ENCODE peak calls at places on chromosomes 7 and 10, in seven cellular contexts. One of them, this sample, is unnamed.

GRCh38 chr10:4626919-4627318 is 199.1 kb upstream of the AKR1E2 start:
- DNase-seq in GM23338: no peak
- DNase-seq in GM12878: no peak
- DNase-seq in transverse colon: no peak
- DNase-seq in stomach: no peak
- DNase-seq in HCT116: no peak
- DNase-seq in spleen: no peak
- DNase-seq in this sample: no peak

GRCh38 chr10:43912469-43912868 is 263.8 kb upstream of the ZNF32 start:
- DNase-seq in GM12878: no peak
- DNase-seq in spleen: no peak
- DNase-seq in transverse colon: no peak
- DNase-seq in stomach: no peak
- DNase-seq in HCT116: no peak
- DNase-seq in GM23338: no peak
- DNase-seq in this sample: no peak

GRCh38 chr10:21364196-21365114 is 161.0 kb downstream of the SKIDA1 start:
- DNase-seq in GM12878: no peak
- DNase-seq in GM23338: peak; percentile 85
- DNase-seq in HCT116: peak; percentile 94
- DNase-seq in stomach: no peak
- DNase-seq in transverse colon: peak; percentile 12
- DNase-seq in spleen: no peak
- DNase-seq in this sample: no peak

GRCh38 chr10:69490876-69491275 is 39.6 kb downstream of the TSPAN15 start:
- DNase-seq in GM12878: no peak
- DNase-seq in stomach: no peak
- DNase-seq in spleen: peak; percentile 48
- DNase-seq in GM23338: no peak
- DNase-seq in HCT116: no peak
- DNase-seq in transverse colon: no peak
- DNase-seq in this sample: no peak

GRCh38 chr7:15168489-15168888 is 265.9 kb upstream of the DGKB start:
- DNase-seq in GM23338: peak; percentile 11
- DNase-seq in spleen: no peak
- DNase-seq in HCT116: no peak
- DNase-seq in GM12878: no peak
- DNase-seq in transverse colon: no peak
- DNase-seq in stomach: no peak
- DNase-seq in this sample: no peak

GRCh38 chr10:31186225-31187010 is 132.6 kb upstream of the ZEB1 start:
- DNase-seq in GM23338: peak; percentile 77
- DNase-seq in stomach: no peak
- DNase-seq in GM12878: no peak
- DNase-seq in spleen: no peak
- DNase-seq in HCT116: peak; percentile 7
- DNase-seq in transverse colon: no peak
- DNase-seq in this sample: no peak

GRCh38 chr10:21243748-21244257 is 281.7 kb downstream of the SKIDA1 start:
- DNase-seq in GM12878: no peak
- DNase-seq in HCT116: no peak
- DNase-seq in GM23338: no peak
- DNase-seq in transverse colon: no peak
- DNase-seq in spleen: no peak
- DNase-seq in stomach: no peak
- DNase-seq in this sample: no peak

GRCh38 chr10:128540806-128541739 is 414.9 kb upstream of the MKI67 start:
- DNase-seq in stomach: peak; percentile 29
- DNase-seq in GM23338: peak; percentile 83
- DNase-seq in HCT116: no peak
- DNase-seq in spleen: no peak
- DNase-seq in GM12878: no peak
- DNase-seq in transverse colon: peak; percentile 42
- DNase-seq in this sample: no peak

GRCh38 chr7:111255576-111255975 is 164.6 kb downstream of the LRRN3 start:
- DNase-seq in GM23338: no peak
- DNase-seq in stomach: no peak
- DNase-seq in GM12878: no peak
- DNase-seq in transverse colon: no peak
- DNase-seq in HCT116: no peak
- DNase-seq in spleen: no peak
- DNase-seq in this sample: no peak

DNA sequence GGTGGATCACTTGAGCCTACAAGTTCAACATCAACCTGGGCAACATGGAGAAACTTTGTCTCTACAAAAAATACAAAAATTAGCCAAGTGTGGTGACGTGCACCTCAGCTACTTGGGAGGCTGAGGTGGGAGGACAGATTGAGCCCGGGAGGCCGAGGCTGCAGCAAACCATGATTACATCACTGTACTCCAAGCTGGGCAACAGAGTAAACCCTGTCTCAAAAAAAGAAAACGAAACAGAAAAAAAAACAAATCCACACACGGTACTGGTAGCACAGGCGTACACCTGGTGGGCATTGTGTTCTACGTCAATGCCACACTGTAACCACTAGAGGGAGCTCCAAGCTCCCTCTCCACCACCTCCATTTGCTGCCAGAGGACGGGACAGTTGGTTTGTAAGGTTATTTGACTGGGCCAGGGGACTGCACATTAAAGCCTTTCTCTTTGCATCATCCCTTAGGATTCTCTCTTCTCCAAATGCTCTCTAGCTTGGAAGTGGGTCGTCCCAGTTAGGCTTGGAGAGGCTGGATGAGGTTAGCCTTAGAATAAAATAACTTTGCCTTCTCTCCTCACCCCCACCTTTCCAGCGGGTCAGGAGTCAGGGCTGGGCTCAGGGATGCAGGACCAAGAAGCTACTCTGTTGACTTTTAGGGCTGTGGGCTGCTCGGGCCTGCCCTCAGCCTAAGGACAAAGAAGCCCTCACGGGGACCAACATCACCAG is 130.8 kb downstream of the SORBS1 start:
- DNase-seq in GM23338: peak; percentile 82
- DNase-seq in transverse colon: peak; percentile 51
- DNase-seq in spleen: no peak
- DNase-seq in GM12878: peak; percentile 30
- DNase-seq in stomach: peak; percentile 65
- DNase-seq in HCT116: peak; percentile 23
- DNase-seq in this sample: no peak
- TF ChIP-seq POLR2AphosphoS5 in GM23338: no peak
- TF ChIP-seq POLR2AphosphoS5 in transverse colon: no peak
- TF ChIP-seq POLR2AphosphoS5 in spleen: no peak
- TF ChIP-seq POLR2AphosphoS5 in GM12878: no peak
- TF ChIP-seq POLR2AphosphoS5 in stomach: peak; percentile 24
- TF ChIP-seq POLR2AphosphoS5 in HCT116: no peak
- TF ChIP-seq POLR2AphosphoS5 in this sample: no peak

DNA sequence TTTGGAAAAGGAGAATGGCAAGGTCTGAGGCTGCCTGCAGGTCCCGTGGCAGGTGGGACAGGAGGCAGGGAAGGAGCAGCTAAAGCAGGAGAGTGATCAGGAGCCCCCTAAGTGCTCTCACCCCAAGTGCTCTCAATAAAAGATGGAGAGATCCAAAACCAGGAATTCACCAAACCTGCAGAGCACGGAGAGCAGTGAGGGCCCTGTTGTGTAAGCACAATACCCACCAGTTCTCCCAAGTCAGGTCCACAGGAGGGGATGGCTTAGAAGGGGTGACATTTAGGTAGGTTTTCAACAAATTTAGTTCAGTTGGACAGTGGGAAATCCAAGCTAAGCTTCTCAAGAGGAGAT is 40.8 kb downstream of the GNA12 start:
- DNase-seq in stomach: no peak
- DNase-seq in transverse colon: no peak
- DNase-seq in GM23338: no peak
- DNase-seq in HCT116: no peak
- DNase-seq in spleen: peak; percentile 41
- DNase-seq in GM12878: no peak
- DNase-seq in this sample: peak; percentile 60
- H3K4me1 ChIP-seq in stomach: peaks cover 37% of the 10 kb centered on the region
- H3K4me1 ChIP-seq in transverse colon: peaks cover 15% of the 10 kb centered on the region
- H3K4me1 ChIP-seq in GM23338: peaks cover 70% of the 10 kb centered on the region
- H3K4me1 ChIP-seq in HCT116: peaks cover 26% of the 10 kb centered on the region
- H3K4me1 ChIP-seq in spleen: peaks cover 3% of the 10 kb centered on the region
- H3K4me1 ChIP-seq in GM12878: peaks cover 8% of the 10 kb centered on the region
- H3K4me1 ChIP-seq in this sample: peaks cover 42% of the 10 kb centered on the region

GRCh38 chr7:2156756-2157472 is 75.8 kb downstream of the MAD1L1 start:
- DNase-seq in transverse colon: no peak
- DNase-seq in stomach: no peak
- DNase-seq in GM23338: no peak
- DNase-seq in HCT116: no peak
- DNase-seq in spleen: no peak
- DNase-seq in GM12878: no peak
- DNase-seq in this sample: no peak

GRCh38 chr7:2159176-2159520 is 73.6 kb downstream of the MAD1L1 start:
- DNase-seq in spleen: peak; percentile 58
- DNase-seq in GM12878: no peak
- DNase-seq in GM23338: peak; percentile 61
- DNase-seq in stomach: no peak
- DNase-seq in transverse colon: no peak
- DNase-seq in HCT116: no peak
- DNase-seq in this sample: no peak

GRCh38 chr7:2157473-2158279 is 75.1 kb downstream of the MAD1L1 start:
- DNase-seq in HCT116: no peak
- DNase-seq in transverse colon: peak; percentile 73
- DNase-seq in GM23338: no peak
- DNase-seq in stomach: peak; percentile 88
- DNase-seq in GM12878: no peak
- DNase-seq in spleen: no peak
- DNase-seq in this sample: no peak

GRCh38 chr7:2154831-2155230 is 77.9 kb downstream of the MAD1L1 start:
- DNase-seq in spleen: peak; percentile 53
- DNase-seq in transverse colon: no peak
- DNase-seq in GM23338: no peak
- DNase-seq in HCT116: no peak
- DNase-seq in GM12878: no peak
- DNase-seq in stomach: no peak
- DNase-seq in this sample: no peak

GRCh38 chr7:2158331-2159175 is 74.2 kb downstream of the MAD1L1 start:
- DNase-seq in HCT116: no peak
- DNase-seq in GM23338: no peak
- DNase-seq in GM12878: no peak
- DNase-seq in transverse colon: peak; percentile 4
- DNase-seq in stomach: no peak
- DNase-seq in spleen: peak; percentile 57
- DNase-seq in this sample: no peak
- H3K27ac ChIP-seq in HCT116: no peak overlapping the region
- H3K27ac ChIP-seq in GM23338: peak overlapping the region; percentile 83
- H3K27ac ChIP-seq in GM12878: peak overlapping the region; percentile 39
- H3K27ac ChIP-seq in transverse colon: peak overlapping the region; percentile 70
- H3K27ac ChIP-seq in stomach: peak overlapping the region; percentile 68
- H3K27ac ChIP-seq in spleen: no peak overlapping the region
- H3K27ac ChIP-seq in this sample: peak overlapping the region; percentile 86

GRCh38 chr10:90780488-90780887 is 77.4 kb downstream of the HTR7 start:
- DNase-seq in stomach: no peak
- DNase-seq in HCT116: no peak
- DNase-seq in GM12878: no peak
- DNase-seq in GM23338: no peak
- DNase-seq in spleen: no peak
- DNase-seq in transverse colon: no peak
- DNase-seq in this sample: no peak
- TF ChIP-seq POLR2AphosphoS5 in stomach: no peak
- TF ChIP-seq POLR2AphosphoS5 in HCT116: no peak
- TF ChIP-seq POLR2AphosphoS5 in GM12878: no peak
- TF ChIP-seq POLR2AphosphoS5 in GM23338: no peak
- TF ChIP-seq POLR2AphosphoS5 in spleen: no peak
- TF ChIP-seq POLR2AphosphoS5 in transverse colon: no peak
- TF ChIP-seq POLR2AphosphoS5 in this sample: no peak

DNA sequence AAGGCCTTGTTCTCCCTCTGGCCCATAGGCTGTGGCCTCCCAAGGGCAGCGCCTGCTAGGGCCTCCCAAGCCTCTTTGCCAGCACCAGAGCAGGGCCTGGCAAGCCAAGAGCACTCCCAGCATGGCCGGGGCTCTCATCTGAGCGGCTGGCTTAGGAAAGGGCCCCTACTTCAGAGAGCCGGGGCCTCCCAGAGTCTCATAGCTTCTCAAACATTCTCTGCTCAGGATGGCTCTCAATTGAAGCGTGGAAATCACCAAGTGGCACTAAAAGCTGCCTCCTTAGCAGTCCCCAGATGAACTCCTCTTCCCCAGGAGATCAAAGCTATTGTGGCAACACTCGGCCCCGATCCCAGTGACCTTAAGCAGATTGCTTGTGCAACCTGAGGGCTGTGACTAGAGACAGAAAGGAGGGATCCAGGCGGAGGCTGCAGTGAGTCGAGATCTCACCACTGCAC is 69.4 kb downstream of the FAM53B start:
- DNase-seq in transverse colon: no peak
- DNase-seq in GM23338: no peak
- DNase-seq in HCT116: no peak
- DNase-seq in GM12878: no peak
- DNase-seq in stomach: no peak
- DNase-seq in spleen: peak; percentile 75
- DNase-seq in this sample: no peak
- H3K4me1 ChIP-seq in transverse colon: peaks cover 21% of the 10 kb centered on the region
- H3K4me1 ChIP-seq in GM23338: peaks cover 7% of the 10 kb centered on the region
- H3K4me1 ChIP-seq in HCT116: peaks cover 7% of the 10 kb centered on the region
- H3K4me1 ChIP-seq in GM12878: no peaks in the 10 kb centered on the region
- H3K4me1 ChIP-seq in stomach: peaks cover 98% of the 10 kb centered on the region
- H3K4me1 ChIP-seq in spleen: peaks cover 63% of the 10 kb centered on the region
- H3K4me1 ChIP-seq in this sample: peaks cover 91% of the 10 kb centered on the region